ENCODE peak calls at places on chromosomes 13 and 19, in seven cellular contexts. V is Calu3; D is hepatocyte; B is ELR; Y is HCEC 1CT; E is nephron progenitor cell; T is naive thymus-derived CD8-positive, alpha-beta T cell. K is an unnamed sample.

GRCh38 chr13:24511019-24511823 is 1.4 kb downstream of the PARP4 start:
- DNase-seq in Y (peak), B (peak), D (peak), E (no peak), T (peak), V (peak), K (no peak)

GRCh38 chr13:33235564-33235963 is 50.0 kb downstream of the STARD13 start:
- DNase-seq in T (no peak), V (no peak), E (no peak), Y (no peak), B (peak), D (no peak), K (no peak)

GRCh38 chr19:18223860-18224524 is 2.2 kb downstream of the PDE4C start:
- DNase-seq in B (no peak), V (peak), E (peak), T (no peak), Y (no peak), D (peak), K (no peak)

GRCh38 chr13:36549771-36550170 is 117.5 kb downstream of the CCNA1 start:
- DNase-seq in Y (no peak), B (no peak), E (peak), T (no peak), D (no peak), V (no peak), K (no peak)

GRCh38 chr19:57708641-57709354 is at the start of gene ZNF154:
- DNase-seq in Y (no peak), D (peak), E (peak), V (no peak), T (peak), B (no peak), K (peak)

GRCh38 chr19:18503337-18503970 is 18.4 kb downstream of the ELL start:
- DNase-seq in D (no peak), V (no peak), E (no peak), T (no peak), B (no peak), Y (no peak), K (no peak)

GRCh38 chr19:20423381-20424207 is 142.0 kb downstream of the ZNF737 start:
- DNase-seq in D (peak), T (no peak), V (peak), E (peak), B (peak), Y (peak), K (peak)

GRCh38 chr19:1854542-1855039 is 6.3 kb upstream of the REXO1 start:
- DNase-seq in T (no peak), D (no peak), B (no peak), E (peak), V (no peak), Y (no peak), K (no peak)

GRCh38 chr19:50933640-50934039 is 19.2 kb downstream of the KLK5 start:
- DNase-seq in V (no peak), T (no peak), E (no peak), Y (peak), B (peak), D (no peak), K (no peak)

GRCh38 chr19:19098084-19098702 is 34.4 kb downstream of the SLC25A42 start:
- DNase-seq in V (no peak), D (no peak), Y (no peak), T (no peak), B (no peak), E (no peak), K (no peak)

GRCh38 chr13:37365496-37365895 is 233.1 kb downstream of the POSTN start:
- DNase-seq in D (no peak), E (no peak), T (no peak), B (no peak), V (no peak), Y (no peak), K (no peak)

GRCh38 chr19:28847468-28847867 is 365.5 kb downstream of the UQCRFS1 start:
- DNase-seq in V (no peak), T (no peak), Y (no peak), E (no peak), B (peak), D (peak), K (no peak)

GRCh38 chr19:6091771-6092291 is 18.5 kb downstream of the RFX2 start:
- DNase-seq in B (peak), E (no peak), D (peak), Y (peak), T (no peak), V (no peak), K (no peak)

GRCh38 chr19:11359421-11359820 is 4.2 kb downstream of the PLPPR2 start:
- DNase-seq in B (no peak), T (no peak), E (no peak), V (no peak), D (no peak), Y (no peak), K (no peak)

GRCh38 chr13:49444517-49445395 is 682 bp downstream of the SETDB2 start:
- DNase-seq in T (no peak), D (peak), B (peak), V (peak), E (no peak), Y (peak), K (no peak)

GRCh38 chr13:109007946-109008345 is 378.5 kb downstream of the MYO16 start:
- DNase-seq in T (no peak), D (no peak), B (no peak), V (no peak), Y (no peak), E (no peak), K (no peak)

GRCh38 chr19:8233370-8233769 is 24.2 kb downstream of the CERS4 start:
- DNase-seq in Y (no peak), D (no peak), T (no peak), B (peak), E (no peak), V (no peak), K (no peak)

GRCh38 chr19:56191115-56191514 is 6.5 kb downstream of the ZSCAN5B start:
- DNase-seq in V (no peak), D (no peak), T (no peak), Y (no peak), E (no peak), B (no peak), K (no peak)

GRCh38 chr13:91133941-91134772 is 213.3 kb upstream of the MIR17HG start:
- DNase-seq in V (peak), D (peak), E (peak), Y (peak), T (no peak), B (peak), K (peak)

GRCh38 chr13:30235206-30235605 is 72.1 kb downstream of the KATNAL1 start:
- DNase-seq in T (no peak), V (no peak), E (no peak), D (no peak), B (peak), Y (no peak), K (no peak)

GRCh38 chr19:50896591-50897190 is 14.5 kb downstream of the KLK4 start:
- DNase-seq in V (peak), B (peak), T (no peak), D (peak), E (no peak), Y (peak), K (no peak)

GRCh38 chr19:46901701-46902401 is 41.1 kb downstream of the ARHGAP35 start:
- DNase-seq in Y (no peak), D (no peak), V (no peak), E (no peak), T (no peak), B (peak), K (no peak)

GRCh38 chr13:44577236-44578063 is 1.3 kb upstream of the TSC22D1 start:
- DNase-seq in V (peak), D (peak), E (peak), T (peak), B (peak), Y (peak), K (peak)

GRCh38 chr13:47337781-47338507 is 441.1 kb upstream of the HTR2A start:
- DNase-seq in E (peak), B (peak), T (no peak), Y (peak), D (peak), V (no peak), K (no peak)

GRCh38 chr19:5917431-5918107 is 3.5 kb downstream of the CAPS start:
- DNase-seq in E (no peak), B (no peak), D (no peak), T (no peak), Y (no peak), V (no peak), K (no peak)

GRCh38 chr19:6676288-6676687 is 6.3 kb upstream of the TNFSF14 start:
- DNase-seq in D (no peak), V (no peak), Y (no peak), B (no peak), T (no peak), E (no peak), K (no peak)

GRCh38 chr19:50821622-50822021 is 2.0 kb downstream of the KLK1 start:
- DNase-seq in V (no peak), D (no peak), E (no peak), B (no peak), Y (no peak), T (no peak), K (no peak)

GRCh38 chr19:39845172-39845571 is 1.0 kb downstream of the FBL start:
- DNase-seq in B (peak), V (no peak), Y (no peak), D (no peak), T (no peak), E (no peak), K (no peak)

GRCh38 chr19:6241680-6242079 is 38.1 kb downstream of the MLLT1 start:
- DNase-seq in V (no peak), B (no peak), D (no peak), E (no peak), T (no peak), Y (no peak), K (no peak)